ENCODE peak calls at places on chromosomes 6 and 20, in seven cellular contexts. One of them, this sample, is unnamed.

GRCh38 chr20:40771308-40771610 is 82.2 kb upstream of the MAFB start:
- DNase-seq in lower lobe of right lung: no peak
- DNase-seq in fibroblast of the aortic adventitia: no peak
- DNase-seq in cardiac fibroblast: no peak
- DNase-seq in left ventricle myocardium inferior: no peak
- DNase-seq in stomach: no peak
- DNase-seq in HL-60: no peak
- DNase-seq in this sample: no peak

GRCh38 chr6:25138697-25139051 is 140.5 kb upstream of the CARMIL1 start:
- DNase-seq in lower lobe of right lung: no peak
- DNase-seq in fibroblast of the aortic adventitia: peak
- DNase-seq in cardiac fibroblast: peak
- DNase-seq in left ventricle myocardium inferior: no peak
- DNase-seq in stomach: no peak
- DNase-seq in HL-60: no peak
- DNase-seq in this sample: no peak

GRCh38 chr6:38346291-38347079 is 293.2 kb downstream of the BTBD9 start:
- DNase-seq in lower lobe of right lung: no peak
- DNase-seq in fibroblast of the aortic adventitia: peak
- DNase-seq in cardiac fibroblast: peak
- DNase-seq in left ventricle myocardium inferior: no peak
- DNase-seq in stomach: no peak
- DNase-seq in HL-60: no peak
- DNase-seq in this sample: no peak

GRCh38 chr20:4006640-4007039 is 8.7 kb downstream of the RNF24 start:
- DNase-seq in lower lobe of right lung: no peak
- DNase-seq in fibroblast of the aortic adventitia: peak
- DNase-seq in cardiac fibroblast: no peak
- DNase-seq in left ventricle myocardium inferior: peak
- DNase-seq in stomach: peak
- DNase-seq in HL-60: no peak
- DNase-seq in this sample: no peak

GRCh38 chr6:32627831-32628230 is 9.4 kb upstream of the HLA-DQA1 start:
- DNase-seq in lower lobe of right lung: peak
- DNase-seq in fibroblast of the aortic adventitia: peak
- DNase-seq in cardiac fibroblast: peak
- DNase-seq in left ventricle myocardium inferior: peak
- DNase-seq in stomach: peak
- DNase-seq in HL-60: peak
- DNase-seq in this sample: peak

GRCh38 chr6:96675617-96676016 is 112.7 kb downstream of the FHL5 start:
- DNase-seq in lower lobe of right lung: no peak
- DNase-seq in fibroblast of the aortic adventitia: no peak
- DNase-seq in cardiac fibroblast: no peak
- DNase-seq in left ventricle myocardium inferior: no peak
- DNase-seq in stomach: no peak
- DNase-seq in HL-60: no peak
- DNase-seq in this sample: no peak

GRCh38 chr6:3039384-3039783 is 28.9 kb upstream of the RIPK1 start:
- DNase-seq in lower lobe of right lung: no peak
- DNase-seq in fibroblast of the aortic adventitia: no peak
- DNase-seq in cardiac fibroblast: no peak
- DNase-seq in left ventricle myocardium inferior: no peak
- DNase-seq in stomach: no peak
- DNase-seq in HL-60: no peak
- DNase-seq in this sample: no peak

GRCh38 chr6:82842721-82843120 is 222.9 kb downstream of the UBE3D start:
- DNase-seq in lower lobe of right lung: no peak
- DNase-seq in fibroblast of the aortic adventitia: peak
- DNase-seq in cardiac fibroblast: peak
- DNase-seq in left ventricle myocardium inferior: no peak
- DNase-seq in stomach: no peak
- DNase-seq in HL-60: no peak
- DNase-seq in this sample: no peak

GRCh38 chr6:7542878-7543394 is 1.5 kb downstream of the DSP start:
- DNase-seq in lower lobe of right lung: peak
- DNase-seq in fibroblast of the aortic adventitia: peak
- DNase-seq in cardiac fibroblast: peak
- DNase-seq in left ventricle myocardium inferior: peak
- DNase-seq in stomach: peak
- DNase-seq in HL-60: peak
- DNase-seq in this sample: no peak

GRCh38 chr6:139903411-139904157 is 529.1 kb upstream of the CITED2 start:
- DNase-seq in lower lobe of right lung: no peak
- DNase-seq in fibroblast of the aortic adventitia: no peak
- DNase-seq in cardiac fibroblast: no peak
- DNase-seq in left ventricle myocardium inferior: no peak
- DNase-seq in stomach: no peak
- DNase-seq in HL-60: peak
- DNase-seq in this sample: no peak

GRCh38 chr6:37473364-37474095 is 26.2 kb downstream of the CCDC167 start:
- DNase-seq in lower lobe of right lung: no peak
- DNase-seq in fibroblast of the aortic adventitia: no peak
- DNase-seq in cardiac fibroblast: no peak
- DNase-seq in left ventricle myocardium inferior: peak
- DNase-seq in stomach: peak
- DNase-seq in HL-60: no peak
- DNase-seq in this sample: no peak

GRCh38 chr20:25237610-25238318 is 10.1 kb upstream of the PYGB start:
- DNase-seq in lower lobe of right lung: no peak
- DNase-seq in fibroblast of the aortic adventitia: peak
- DNase-seq in cardiac fibroblast: peak
- DNase-seq in left ventricle myocardium inferior: no peak
- DNase-seq in stomach: no peak
- DNase-seq in HL-60: peak
- DNase-seq in this sample: peak

GRCh38 chr6:16684896-16685554 is 76.2 kb downstream of the ATXN1 start:
- DNase-seq in lower lobe of right lung: no peak
- DNase-seq in fibroblast of the aortic adventitia: peak
- DNase-seq in cardiac fibroblast: peak
- DNase-seq in left ventricle myocardium inferior: no peak
- DNase-seq in stomach: no peak
- DNase-seq in HL-60: no peak
- DNase-seq in this sample: peak

GRCh38 chr20:61694666-61695065 is 371.0 kb downstream of the TAF4 start:
- DNase-seq in lower lobe of right lung: peak
- DNase-seq in fibroblast of the aortic adventitia: no peak
- DNase-seq in cardiac fibroblast: no peak
- DNase-seq in left ventricle myocardium inferior: peak
- DNase-seq in stomach: no peak
- DNase-seq in HL-60: no peak
- DNase-seq in this sample: no peak

GRCh38 chr6:122887941-122888340 is 98.9 kb downstream of the SMPDL3A start:
- DNase-seq in lower lobe of right lung: no peak
- DNase-seq in fibroblast of the aortic adventitia: no peak
- DNase-seq in cardiac fibroblast: no peak
- DNase-seq in left ventricle myocardium inferior: no peak
- DNase-seq in stomach: no peak
- DNase-seq in HL-60: no peak
- DNase-seq in this sample: no peak

GRCh38 chr20:52047811-52048302 is 143.7 kb downstream of the ZFP64 start:
- DNase-seq in lower lobe of right lung: no peak
- DNase-seq in fibroblast of the aortic adventitia: no peak
- DNase-seq in cardiac fibroblast: peak
- DNase-seq in left ventricle myocardium inferior: no peak
- DNase-seq in stomach: no peak
- DNase-seq in HL-60: no peak
- DNase-seq in this sample: peak

GRCh38 chr6:142374965-142375733 is 73.3 kb downstream of the ADGRG6 start:
- DNase-seq in lower lobe of right lung: no peak
- DNase-seq in fibroblast of the aortic adventitia: peak
- DNase-seq in cardiac fibroblast: peak
- DNase-seq in left ventricle myocardium inferior: no peak
- DNase-seq in stomach: no peak
- DNase-seq in HL-60: no peak
- DNase-seq in this sample: no peak

GRCh38 chr6:106381223-106381622 is 20.7 kb downstream of the CRYBG1 start:
- DNase-seq in lower lobe of right lung: no peak
- DNase-seq in fibroblast of the aortic adventitia: no peak
- DNase-seq in cardiac fibroblast: peak
- DNase-seq in left ventricle myocardium inferior: no peak
- DNase-seq in stomach: no peak
- DNase-seq in HL-60: no peak
- DNase-seq in this sample: no peak

GRCh38 chr6:4928426-4928825 is 75.4 kb downstream of the RPP40 start:
- DNase-seq in lower lobe of right lung: no peak
- DNase-seq in fibroblast of the aortic adventitia: peak
- DNase-seq in cardiac fibroblast: peak
- DNase-seq in left ventricle myocardium inferior: no peak
- DNase-seq in stomach: no peak
- DNase-seq in HL-60: no peak
- DNase-seq in this sample: peak

GRCh38 chr6:70520575-70520974 is 46.2 kb upstream of the SDHAF4 start:
- DNase-seq in lower lobe of right lung: no peak
- DNase-seq in fibroblast of the aortic adventitia: peak
- DNase-seq in cardiac fibroblast: peak
- DNase-seq in left ventricle myocardium inferior: no peak
- DNase-seq in stomach: no peak
- DNase-seq in HL-60: no peak
- DNase-seq in this sample: no peak

GRCh38 chr20:46343358-46344357 is 35.4 kb upstream of the CDH22 start:
- DNase-seq in lower lobe of right lung: no peak
- DNase-seq in fibroblast of the aortic adventitia: no peak
- DNase-seq in cardiac fibroblast: no peak
- DNase-seq in left ventricle myocardium inferior: no peak
- DNase-seq in stomach: no peak
- DNase-seq in HL-60: no peak
- DNase-seq in this sample: no peak

GRCh38 chr6:136656121-136656520 is 105.9 kb upstream of the MAP7 start:
- DNase-seq in lower lobe of right lung: no peak
- DNase-seq in fibroblast of the aortic adventitia: no peak
- DNase-seq in cardiac fibroblast: no peak
- DNase-seq in left ventricle myocardium inferior: no peak
- DNase-seq in stomach: no peak
- DNase-seq in HL-60: no peak
- DNase-seq in this sample: no peak

GRCh38 chr6:79909517-79909916 is 37.8 kb downstream of the ELOVL4 start:
- DNase-seq in lower lobe of right lung: no peak
- DNase-seq in fibroblast of the aortic adventitia: no peak
- DNase-seq in cardiac fibroblast: no peak
- DNase-seq in left ventricle myocardium inferior: no peak
- DNase-seq in stomach: no peak
- DNase-seq in HL-60: no peak
- DNase-seq in this sample: no peak

GRCh38 chr20:15905661-15906060 is 667.6 kb downstream of the KIF16B start:
- DNase-seq in lower lobe of right lung: no peak
- DNase-seq in fibroblast of the aortic adventitia: no peak
- DNase-seq in cardiac fibroblast: no peak
- DNase-seq in left ventricle myocardium inferior: no peak
- DNase-seq in stomach: no peak
- DNase-seq in HL-60: no peak
- DNase-seq in this sample: no peak

GRCh38 chr20:15899972-15900371 is 673.3 kb downstream of the KIF16B start:
- DNase-seq in lower lobe of right lung: no peak
- DNase-seq in fibroblast of the aortic adventitia: no peak
- DNase-seq in cardiac fibroblast: no peak
- DNase-seq in left ventricle myocardium inferior: no peak
- DNase-seq in stomach: no peak
- DNase-seq in HL-60: no peak
- DNase-seq in this sample: no peak

GRCh38 chr20:15900443-15900842 is 672.8 kb downstream of the KIF16B start:
- DNase-seq in lower lobe of right lung: no peak
- DNase-seq in fibroblast of the aortic adventitia: no peak
- DNase-seq in cardiac fibroblast: no peak
- DNase-seq in left ventricle myocardium inferior: no peak
- DNase-seq in stomach: no peak
- DNase-seq in HL-60: no peak
- DNase-seq in this sample: no peak

GRCh38 chr20:15902493-15902892 is 670.8 kb downstream of the KIF16B start:
- DNase-seq in lower lobe of right lung: no peak
- DNase-seq in fibroblast of the aortic adventitia: no peak
- DNase-seq in cardiac fibroblast: no peak
- DNase-seq in left ventricle myocardium inferior: no peak
- DNase-seq in stomach: no peak
- DNase-seq in HL-60: no peak
- DNase-seq in this sample: peak
- TF ChIP-seq CTCF in lower lobe of right lung: no peak
- TF ChIP-seq CTCF in fibroblast of the aortic adventitia: no peak
- TF ChIP-seq CTCF in cardiac fibroblast: no peak
- TF ChIP-seq CTCF in left ventricle myocardium inferior: no peak
- TF ChIP-seq CTCF in stomach: no peak
- TF ChIP-seq CTCF in HL-60: no peak
- TF ChIP-seq CTCF in this sample: no peak

GRCh38 chr6:149089508-149089907 is 228.0 kb upstream of the TAB2 start:
- DNase-seq in lower lobe of right lung: no peak
- DNase-seq in fibroblast of the aortic adventitia: no peak
- DNase-seq in cardiac fibroblast: no peak
- DNase-seq in left ventricle myocardium inferior: no peak
- DNase-seq in stomach: no peak
- DNase-seq in HL-60: no peak
- DNase-seq in this sample: no peak
- TF ChIP-seq CTCF in lower lobe of right lung: no peak
- TF ChIP-seq CTCF in fibroblast of the aortic adventitia: no peak
- TF ChIP-seq CTCF in cardiac fibroblast: no peak
- TF ChIP-seq CTCF in left ventricle myocardium inferior: no peak
- TF ChIP-seq CTCF in stomach: no peak
- TF ChIP-seq CTCF in HL-60: no peak
- TF ChIP-seq CTCF in this sample: no peak

GRCh38 chr6:23176883-23177282 is 607.5 kb downstream of the HDGFL1 start:
- DNase-seq in lower lobe of right lung: no peak
- DNase-seq in fibroblast of the aortic adventitia: no peak
- DNase-seq in cardiac fibroblast: peak
- DNase-seq in left ventricle myocardium inferior: no peak
- DNase-seq in stomach: no peak
- DNase-seq in HL-60: no peak
- DNase-seq in this sample: no peak
- TF ChIP-seq CTCF in lower lobe of right lung: no peak
- TF ChIP-seq CTCF in fibroblast of the aortic adventitia: no peak
- TF ChIP-seq CTCF in cardiac fibroblast: no peak
- TF ChIP-seq CTCF in left ventricle myocardium inferior: peak
- TF ChIP-seq CTCF in stomach: no peak
- TF ChIP-seq CTCF in HL-60: no peak
- TF ChIP-seq CTCF in this sample: no peak

DNA sequence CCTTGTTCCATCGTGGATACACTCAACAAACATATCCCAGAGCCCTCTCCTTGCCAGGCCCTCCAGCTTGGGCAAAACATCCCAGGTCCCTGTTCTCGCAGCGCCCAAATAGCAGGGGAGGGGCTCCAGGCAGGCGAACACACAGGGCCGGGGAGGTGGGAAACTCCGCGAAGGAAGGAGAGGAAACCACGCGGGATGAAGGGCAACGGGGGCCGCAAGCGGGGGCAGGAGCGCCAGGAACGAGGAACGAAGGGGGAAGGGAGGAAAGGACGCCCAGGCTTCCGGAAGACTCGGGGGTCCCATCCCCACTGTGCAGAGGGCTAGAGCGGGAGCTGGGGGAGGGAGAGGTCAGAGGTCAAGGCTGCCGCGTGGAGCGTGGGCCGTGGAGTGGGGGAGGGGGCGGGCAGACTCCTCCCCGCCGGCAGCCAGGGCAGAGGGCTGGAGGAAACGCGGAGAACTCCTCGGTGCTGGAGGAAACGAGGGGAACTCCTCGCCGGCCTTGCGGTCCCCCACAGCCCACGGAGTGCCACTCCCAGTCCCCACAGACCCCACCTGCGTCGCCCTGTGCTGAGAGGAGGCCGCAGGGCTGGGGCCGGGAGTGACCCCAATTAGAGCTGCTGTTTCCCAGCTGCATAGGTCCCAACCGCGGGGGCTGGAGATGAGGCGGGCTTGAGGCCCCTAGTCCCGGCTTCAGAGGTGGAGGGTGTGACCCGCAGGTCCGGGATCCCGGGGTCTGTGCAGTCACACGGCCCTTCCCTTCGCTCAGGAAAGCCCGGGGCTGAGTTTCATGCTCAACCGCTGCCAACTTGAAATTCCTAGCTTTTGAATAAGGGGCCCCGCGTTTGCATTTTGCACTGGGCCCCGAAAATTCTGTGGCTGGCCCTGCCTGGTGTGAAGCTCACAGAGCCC is 1.2 kb upstream of the RBM38 start:
- DNase-seq in lower lobe of right lung: peak
- DNase-seq in fibroblast of the aortic adventitia: no peak
- DNase-seq in cardiac fibroblast: no peak
- DNase-seq in left ventricle myocardium inferior: no peak
- DNase-seq in stomach: no peak
- DNase-seq in HL-60: no peak
- DNase-seq in this sample: peak
- TF ChIP-seq CTCF in lower lobe of right lung: no peak
- TF ChIP-seq CTCF in fibroblast of the aortic adventitia: no peak
- TF ChIP-seq CTCF in cardiac fibroblast: no peak
- TF ChIP-seq CTCF in left ventricle myocardium inferior: no peak
- TF ChIP-seq CTCF in stomach: no peak
- TF ChIP-seq CTCF in HL-60: no peak
- TF ChIP-seq CTCF in this sample: no peak